ENCODE peak calls at places on chromosomes 5 and 9, in eight cellular contexts. C is breast epithelium; M is CD8-positive, alpha-beta T cell; B is stomach; T is Panc1; E is cardiac muscle cell; J is brain microvascular endothelial cell; W is IMR-90. U is an unnamed sample.

GRCh38 chr9:69532359-69532758 is 139.8 kb downstream of the APBA1 start:
- DNase-seq in B (no peak), C (no peak), M (no peak), W (peak), E (no peak), J (no peak), T (no peak), U (no peak)

GRCh38 chr9:130110166-130110565 is 56.5 kb downstream of the GPR107 start:
- DNase-seq in B (no peak), M (no peak), C (no peak), E (no peak), J (no peak), W (no peak), T (no peak), U (no peak)

GRCh38 chr9:70406446-70406862 is 8.0 kb downstream of the KLF9 start:
- DNase-seq in M (no peak), E (no peak), J (peak), C (no peak), W (peak), T (no peak), B (no peak), U (no peak)

GRCh38 chr5:62791059-62791458 is 212.4 kb downstream of the LRRC70 start:
- DNase-seq in C (no peak), W (no peak), E (peak), B (no peak), J (peak), T (no peak), M (no peak), U (no peak)

GRCh38 chr9:92564479-92564878 is 28.7 kb upstream of the ECM2 start:
- DNase-seq in M (no peak), B (no peak), E (no peak), C (no peak), W (peak), T (no peak), J (no peak), U (no peak)

GRCh38 chr5:80961376-80962281 is 1.5 kb downstream of the RASGRF2 start:
- DNase-seq in J (no peak), W (peak), C (no peak), B (no peak), E (peak), T (no peak), M (peak), U (no peak)

GRCh38 chr5:139667730-139668063 is 19.5 kb downstream of the CXXC5 start:
- DNase-seq in E (no peak), M (no peak), W (peak), J (peak), B (no peak), C (no peak), T (no peak), U (no peak)

GRCh38 chr9:88533951-88534455 is 975 bp upstream of the NXNL2 start:
- DNase-seq in B (peak), E (peak), T (no peak), C (no peak), J (no peak), W (peak), M (no peak), U (no peak)

DNA sequence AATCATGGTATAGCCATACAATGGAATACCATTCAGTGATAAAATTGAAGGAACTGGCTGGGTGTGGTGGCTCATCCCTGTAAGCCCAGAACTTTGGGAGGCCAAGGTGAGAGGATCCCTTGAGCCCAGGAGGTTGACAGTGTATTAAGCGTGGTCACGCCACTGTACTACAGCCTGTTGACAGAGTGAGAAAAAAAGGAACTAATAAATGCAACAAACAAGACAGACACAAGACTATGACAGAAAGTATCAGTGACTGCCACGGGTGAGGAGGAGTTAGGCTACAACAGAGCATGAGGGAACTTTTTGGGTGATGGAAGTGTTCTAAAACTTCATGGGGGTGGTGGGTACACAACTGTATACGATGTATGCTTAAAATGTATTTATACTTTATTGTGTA is 2.2 kb downstream of the FNIP1 start:
- DNase-seq in E (no peak), W (no peak), M (no peak), B (no peak), J (no peak), T (no peak), C (no peak), U (no peak)
- H3K4me3 ChIP-seq in E (no peak), W (peak), M (no peak), B (no peak), J (peak), T (peak), C (peak), U (no peak)

GRCh38 chr5:78127875-78128274 is 166.6 kb downstream of the AP3B1 start:
- DNase-seq in J (no peak), T (no peak), W (no peak), M (no peak), B (no peak), C (no peak), E (peak), U (no peak)
- TF ChIP-seq CTCF in J (peak), T (peak), W (no peak), M (no peak), B (no peak), C (no peak), E (no peak), U (no peak)

DNA sequence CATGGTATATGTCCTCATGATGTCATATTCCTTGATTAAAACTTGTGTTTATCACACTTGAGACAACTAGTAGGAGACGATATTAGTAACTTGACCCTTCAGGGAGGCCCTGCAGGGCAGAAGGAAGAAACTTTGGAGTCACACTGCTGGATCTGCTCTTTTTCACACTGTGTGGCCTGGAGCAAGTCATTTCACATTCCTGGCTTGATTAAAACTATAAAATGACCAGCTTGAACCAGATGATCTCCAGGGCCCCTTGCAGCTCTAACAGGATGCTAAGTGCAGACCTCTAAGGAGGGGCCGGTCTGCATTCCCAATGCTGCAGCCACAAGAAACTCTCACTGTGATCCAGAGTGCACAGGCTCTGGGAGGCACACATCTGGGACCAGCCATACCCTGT is 146.4 kb upstream of the ZNF366 start:
- DNase-seq in B (no peak), T (no peak), J (no peak), C (no peak), E (peak), W (no peak), M (no peak), U (no peak)
- H3K27ac ChIP-seq in B (no peak), T (no peak), J (no peak), C (no peak), E (no peak), W (no peak), M (no peak), U (no peak)

DNA sequence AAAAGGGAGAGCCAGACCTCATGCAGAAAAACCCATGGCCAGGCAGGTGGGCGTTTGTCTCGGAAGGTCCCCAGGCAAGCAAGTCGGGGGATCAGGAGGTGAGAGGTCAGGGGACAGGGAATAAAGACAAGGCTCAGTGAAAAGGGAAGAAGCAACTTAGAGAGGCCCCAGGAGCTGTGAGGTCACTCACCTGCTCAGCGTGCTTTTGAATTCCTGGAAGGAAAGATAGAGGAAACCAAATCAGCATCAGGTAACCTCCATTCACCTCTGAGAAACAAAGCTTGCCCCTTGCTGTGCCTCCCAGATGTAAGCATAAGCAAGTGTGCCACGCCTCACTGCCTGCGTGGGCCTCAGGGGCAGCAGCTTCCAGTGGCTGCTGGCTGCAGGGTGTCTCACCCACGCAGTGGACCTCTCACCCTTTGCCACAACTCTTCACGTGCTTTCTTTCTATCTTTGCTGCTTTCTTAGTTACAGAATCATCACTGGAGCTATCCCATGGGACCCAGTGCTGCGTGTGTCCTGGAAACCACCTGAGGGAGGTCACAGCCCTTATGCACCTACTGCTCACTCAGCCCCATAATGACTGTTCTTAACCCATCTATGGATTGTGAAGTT is 6.0 kb downstream of the TRIM7 start:
- DNase-seq in C (no peak), T (no peak), J (no peak), E (no peak), W (no peak), B (no peak), M (no peak), U (no peak)
- H3K4me3 ChIP-seq in C (no peak), T (no peak), J (no peak), E (no peak), W (no peak), B (no peak), M (no peak), U (no peak)

GRCh38 chr5:94900006-94900505 is 281.6 kb downstream of the SLF1 start:
- DNase-seq in C (no peak), T (no peak), M (no peak), B (no peak), E (no peak), J (no peak), W (no peak), U (no peak)
- TF ChIP-seq CTCF in C (no peak), T (no peak), M (no peak), B (no peak), E (no peak), J (no peak), W (no peak), U (no peak)

GRCh38 chr5:166433679-166434078 is 1857.8 kb upstream of the WWC1 start:
- DNase-seq in M (no peak), J (no peak), W (no peak), E (no peak), C (no peak), T (no peak), B (no peak), U (no peak)

GRCh38 chr5:166427211-166427610 is 1864.2 kb upstream of the WWC1 start:
- DNase-seq in C (no peak), J (no peak), M (no peak), T (no peak), B (no peak), E (no peak), W (no peak), U (no peak)

GRCh38 chr5:166428264-166428663 is 1863.2 kb upstream of the WWC1 start:
- DNase-seq in T (no peak), E (no peak), M (no peak), J (no peak), W (no peak), C (no peak), B (no peak), U (no peak)

GRCh38 chr5:166430491-166431319 is 1860.7 kb upstream of the WWC1 start:
- DNase-seq in W (no peak), J (no peak), M (no peak), T (no peak), B (no peak), E (no peak), C (no peak), U (no peak)
- H3K27ac ChIP-seq in W (no peak), J (no peak), M (no peak), T (no peak), B (no peak), E (no peak), C (no peak), U (no peak)

GRCh38 chr9:136357326-136357725 is 6.2 kb downstream of the DNLZ start:
- DNase-seq in T (no peak), W (no peak), M (no peak), B (no peak), E (no peak), J (no peak), C (no peak), U (no peak)
- H3K4me3 ChIP-seq in T (no peak), W (no peak), M (no peak), B (no peak), E (no peak), J (no peak), C (no peak), U (no peak)

GRCh38 chr5:97163360-97163764 is 19.7 kb downstream of the RIOK2 start:
- DNase-seq in E (no peak), M (no peak), W (peak), B (no peak), T (no peak), J (no peak), C (no peak), U (no peak)
- TF ChIP-seq CTCF in E (peak), M (peak), W (peak), B (no peak), T (peak), J (peak), C (peak), U (peak)

GRCh38 chr5:82659114-82659513 is 381.0 kb upstream of the RPS23 start:
- DNase-seq in B (no peak), E (no peak), T (no peak), J (no peak), M (no peak), W (no peak), C (no peak), U (no peak)

GRCh38 chr5:82661933-82662332 is 383.8 kb upstream of the RPS23 start:
- DNase-seq in M (no peak), T (no peak), J (no peak), E (no peak), W (no peak), C (no peak), B (no peak), U (no peak)

GRCh38 chr5:82664711-82665110 is 386.6 kb upstream of the RPS23 start:
- DNase-seq in E (no peak), C (no peak), J (no peak), W (no peak), T (no peak), B (no peak), M (no peak), U (no peak)

GRCh38 chr5:82662340-82662739 is 384.2 kb upstream of the RPS23 start:
- DNase-seq in M (no peak), C (no peak), J (peak), E (no peak), W (no peak), B (no peak), T (no peak), U (no peak)

GRCh38 chr5:82661462-82661861 is 383.3 kb upstream of the RPS23 start:
- DNase-seq in J (no peak), W (no peak), E (no peak), T (no peak), C (no peak), B (no peak), M (no peak), U (no peak)
- H3K27ac ChIP-seq in J (no peak), W (no peak), E (no peak), T (no peak), C (no peak), B (no peak), M (no peak), U (no peak)